ENCODE peak calls at places on chromosomes 11 and 22, in nine cellular contexts. E is spleen, C is prostate gland, Q is GM23338, A is K562, P is vagina, T is stomach, X is H1, F is SK-N-SH. O is an unnamed sample.

GRCh38 chr11:47917643-47918369 is 62.6 kb upstream of the PTPRJ start:
- DNase-seq in T (peak; percentile 52), Q (peak; percentile 66), P (peak; percentile 98), A (peak; percentile 89), X (no peak), C (peak; percentile 68), F (peak; percentile 67), E (peak; percentile 86), O (peak; percentile 94)

GRCh38 chr11:133726576-133726975 is 118.7 kb downstream of the SPATA19 start:
- DNase-seq in X (no peak), C (no peak), T (no peak), A (no peak), P (no peak), F (no peak), Q (no peak), E (no peak), O (no peak)

GRCh38 chr11:62599909-62600308 is 1.8 kb downstream of the MTA2 start:
- DNase-seq in F (no peak), X (no peak), E (no peak), A (no peak), Q (no peak), T (no peak), C (peak; percentile 61), P (no peak), O (no peak)

GRCh38 chr11:108025387-108026080 is 16.8 kb downstream of the CUL5 start:
- DNase-seq in X (no peak), P (no peak), F (no peak), A (no peak), T (no peak), E (no peak), Q (peak; percentile 52), C (no peak), O (no peak)

GRCh38 chr22:33757443-33758124 is 162.7 kb downstream of the LARGE1 start:
- DNase-seq in C (no peak), T (no peak), X (no peak), A (no peak), E (no peak), Q (peak; percentile 47), F (no peak), P (no peak), O (no peak)

GRCh38 chr11:126355926-126356897 is 726 bp downstream of the ST3GAL4 start:
- DNase-seq in F (peak; percentile 58), T (no peak), Q (peak; percentile 57), E (peak; percentile 85), A (peak; percentile 52), P (peak; percentile 89), C (no peak), X (peak; percentile 71), O (no peak)

GRCh38 chr11:359181-359714 is 10.1 kb upstream of the B4GALNT4 start:
- DNase-seq in F (no peak), E (peak; percentile 69), Q (no peak), P (no peak), C (no peak), X (no peak), T (no peak), A (no peak), O (no peak)

GRCh38 chr11:116589402-116589801 is 183.4 kb downstream of the BUD13 start:
- DNase-seq in C (no peak), P (no peak), A (no peak), F (no peak), E (peak; percentile 25), T (no peak), X (no peak), Q (no peak), O (no peak)

GRCh38 chr22:18057568-18058209 is 20.1 kb upstream of the PEX26 start:
- DNase-seq in E (peak; percentile 88), C (peak; percentile 87), Q (no peak), A (peak; percentile 71), F (no peak), T (peak; percentile 60), P (peak; percentile 98), X (no peak), O (peak; percentile 96)

GRCh38 chr11:34754171-34754823 is 133.4 kb downstream of the EHF start:
- DNase-seq in C (peak; percentile 26), T (no peak), P (no peak), E (no peak), F (no peak), Q (no peak), A (no peak), X (no peak), O (peak; percentile 29)

GRCh38 chr11:79440451-79441158 is at the start of gene TENM4:
- DNase-seq in C (peak; percentile 40), Q (peak; percentile 49), E (peak; percentile 89), X (peak; percentile 69), T (peak; percentile 56), F (peak; percentile 86), A (no peak), P (no peak), O (no peak)
- TF ChIP-seq CTCF in C (no peak), Q (peak; percentile 40), E (no peak), X (peak; percentile 46), T (no peak), F (peak; percentile 63), A (no peak), P (no peak), O (peak; percentile 44)

DNA sequence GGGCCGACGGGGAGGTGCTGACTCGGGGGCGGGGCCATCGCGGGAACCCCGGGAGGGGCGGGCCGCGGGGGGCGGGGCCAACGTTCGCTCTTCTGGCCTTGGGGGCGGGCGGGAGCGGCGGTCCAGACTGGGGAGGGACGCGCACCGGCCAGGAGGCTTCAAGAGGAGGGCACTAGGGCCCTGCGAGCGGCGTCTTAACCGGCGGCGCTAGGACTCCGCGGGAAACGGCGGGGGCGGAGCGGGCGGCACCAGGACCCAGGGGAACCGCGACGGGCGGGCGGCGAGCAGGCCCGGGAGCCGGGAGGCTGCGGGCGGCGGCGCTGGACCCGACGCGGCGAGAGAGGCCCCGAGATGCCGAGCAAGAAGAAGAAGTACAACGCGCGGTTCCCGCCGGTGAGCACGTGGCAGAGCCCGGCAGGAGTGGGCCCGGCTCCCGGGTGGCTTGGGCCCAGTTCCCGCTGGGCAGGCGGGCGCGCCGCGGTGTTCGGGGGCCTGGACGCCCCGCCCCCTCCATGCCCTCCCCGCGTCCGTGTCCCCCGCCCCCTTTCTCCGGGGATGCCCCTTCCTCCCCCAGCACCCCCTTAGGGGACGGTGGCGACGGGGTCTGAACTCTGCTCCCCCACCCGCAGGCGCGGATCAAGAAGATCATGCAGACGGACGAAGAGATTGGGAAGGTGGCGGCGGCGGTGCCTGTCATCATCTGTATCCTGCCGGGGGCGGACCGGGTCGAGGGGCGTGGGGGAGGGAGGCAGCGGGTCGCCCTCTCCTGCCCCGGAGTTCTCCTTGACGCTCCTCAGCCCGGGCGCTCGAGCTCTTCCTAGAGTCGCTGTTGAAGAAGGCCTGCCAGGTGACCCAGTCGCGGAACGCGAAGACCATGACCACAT is at the start of gene DRAP1:
- DNase-seq in E (peak; percentile 100), F (peak; percentile 100), Q (peak; percentile 99), A (peak; percentile 99), C (peak; percentile 99), T (peak; percentile 99), P (peak; percentile 98), X (peak; percentile 95), O (peak; percentile 99)
- TF ChIP-seq POLR2AphosphoS5 in E (peak; percentile 91), F (peak; percentile 24), Q (no peak), A (no peak), C (peak; percentile 86), T (peak; percentile 58), P (peak; percentile 47), X (no peak), O (peak; percentile 82)

DNA sequence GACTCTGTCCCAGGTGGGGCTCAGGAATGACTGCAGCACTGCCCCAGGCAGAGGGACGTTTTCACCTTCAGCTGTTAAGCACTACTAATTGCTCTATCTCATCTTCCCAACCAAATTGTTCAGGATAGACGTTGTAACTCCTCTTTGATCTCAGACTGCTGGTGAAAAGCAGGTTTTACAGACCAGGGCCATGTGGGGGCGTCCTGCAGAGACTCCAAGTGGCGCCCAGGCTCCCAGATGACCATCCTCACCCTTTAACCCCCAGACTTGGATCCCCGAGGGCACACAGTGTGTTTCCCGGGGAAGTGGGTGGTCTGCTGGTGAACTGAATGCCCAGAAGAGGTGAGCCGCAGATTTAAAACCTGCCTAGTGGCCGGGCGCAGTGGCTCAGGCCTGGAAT is 23.9 kb downstream of the FADD start:
- DNase-seq in F (peak; percentile 56), P (no peak), A (peak; percentile 64), E (no peak), T (no peak), X (peak; percentile 75), Q (peak; percentile 85), C (no peak), O (no peak)
- TF ChIP-seq CTCF in F (peak; percentile 45), P (no peak), A (peak; percentile 73), E (no peak), T (no peak), X (peak; percentile 53), Q (peak; percentile 70), C (no peak), O (no peak)

GRCh38 chr11:45154276-45154675 is 7.8 kb downstream of the PRDM11 start:
- DNase-seq in A (no peak), Q (no peak), F (no peak), X (peak; percentile 16), P (no peak), E (peak; percentile 35), T (peak; percentile 15), C (no peak), O (no peak)
- TF ChIP-seq POLR2AphosphoS5 in A (no peak), Q (no peak), F (no peak), X (no peak), P (no peak), E (no peak), T (no peak), C (no peak), O (no peak)

GRCh38 chr22:36835903-36836302 is 19.1 kb upstream of the PVALB start:
- DNase-seq in X (no peak), E (no peak), Q (no peak), A (no peak), C (no peak), P (no peak), T (no peak), F (no peak), O (no peak)
- TF ChIP-seq CTCF in X (no peak), E (no peak), Q (no peak), A (no peak), C (no peak), P (no peak), T (no peak), F (no peak), O (no peak)

GRCh38 chr11:6682936-6683861 is at the start of gene MRPL17:
- DNase-seq in T (peak; percentile 99), C (peak; percentile 98), E (peak; percentile 99), X (peak; percentile 97), F (peak; percentile 95), Q (peak; percentile 99), A (peak; percentile 99), P (peak; percentile 99), O (peak; percentile 100)
- TF ChIP-seq POLR2AphosphoS5 in T (peak; percentile 87), C (peak; percentile 99), E (peak; percentile 96), X (peak; percentile 98), F (peak; percentile 95), Q (peak; percentile 100), A (peak; percentile 84), P (peak; percentile 99), O (peak; percentile 95)

O was measured in esophagus muscularis mucosa.